ENCODE peak calls at places on chromosomes 5 and 9, in four cellular contexts. One of them, this sample, is unnamed.

GRCh38 chr9:22425551-22425950 is 21.1 kb upstream of the DMRTA1 start:
- DNase-seq in activated CD8-positive, alpha-beta memory T cell treated with anti-CD3 and anti-CD28 coated beads for 4 hours: no peak
- DNase-seq in iris pigment epithelial cell: peak; percentile 21
- DNase-seq in NCI-H1105: no peak
- DNase-seq in this sample: no peak

GRCh38 chr5:66647146-66647856 is 51.1 kb downstream of the MAST4 start:
- DNase-seq in iris pigment epithelial cell: no peak
- DNase-seq in NCI-H1105: no peak
- DNase-seq in activated CD8-positive, alpha-beta memory T cell treated with anti-CD3 and anti-CD28 coated beads for 4 hours: no peak
- DNase-seq in this sample: no peak

GRCh38 chr5:28468121-28468520 is 1429.7 kb upstream of the CDH9 start:
- DNase-seq in iris pigment epithelial cell: no peak
- DNase-seq in NCI-H1105: no peak
- DNase-seq in activated CD8-positive, alpha-beta memory T cell treated with anti-CD3 and anti-CD28 coated beads for 4 hours: no peak
- DNase-seq in this sample: no peak

GRCh38 chr9:107976767-107977166 is 487.2 kb upstream of the KLF4 start:
- DNase-seq in iris pigment epithelial cell: no peak
- DNase-seq in NCI-H1105: no peak
- DNase-seq in activated CD8-positive, alpha-beta memory T cell treated with anti-CD3 and anti-CD28 coated beads for 4 hours: no peak
- DNase-seq in this sample: peak; percentile 7

GRCh38 chr5:580436-580835 is 31.7 kb upstream of the CEP72 start:
- DNase-seq in activated CD8-positive, alpha-beta memory T cell treated with anti-CD3 and anti-CD28 coated beads for 4 hours: no peak
- DNase-seq in iris pigment epithelial cell: no peak
- DNase-seq in NCI-H1105: no peak
- DNase-seq in this sample: no peak

GRCh38 chr5:167244583-167244982 is 1046.9 kb upstream of the WWC1 start:
- DNase-seq in NCI-H1105: no peak
- DNase-seq in activated CD8-positive, alpha-beta memory T cell treated with anti-CD3 and anti-CD28 coated beads for 4 hours: no peak
- DNase-seq in iris pigment epithelial cell: peak; percentile 3
- DNase-seq in this sample: peak; percentile 61

GRCh38 chr5:156219483-156219882 is 107.5 kb upstream of the SGCD start:
- DNase-seq in activated CD8-positive, alpha-beta memory T cell treated with anti-CD3 and anti-CD28 coated beads for 4 hours: no peak
- DNase-seq in iris pigment epithelial cell: no peak
- DNase-seq in NCI-H1105: no peak
- DNase-seq in this sample: peak; percentile 51

GRCh38 chr5:140145818-140146522 is 20.2 kb downstream of the IGIP start:
- DNase-seq in iris pigment epithelial cell: peak; percentile 72
- DNase-seq in activated CD8-positive, alpha-beta memory T cell treated with anti-CD3 and anti-CD28 coated beads for 4 hours: peak; percentile 9
- DNase-seq in NCI-H1105: no peak
- DNase-seq in this sample: no peak

GRCh38 chr9:3809724-3810123 is 283.9 kb upstream of the RFX3 start:
- DNase-seq in NCI-H1105: no peak
- DNase-seq in iris pigment epithelial cell: no peak
- DNase-seq in activated CD8-positive, alpha-beta memory T cell treated with anti-CD3 and anti-CD28 coated beads for 4 hours: no peak
- DNase-seq in this sample: peak; percentile 14

GRCh38 chr5:146313027-146313426 is 25.6 kb upstream of the POU4F3 start:
- DNase-seq in NCI-H1105: no peak
- DNase-seq in activated CD8-positive, alpha-beta memory T cell treated with anti-CD3 and anti-CD28 coated beads for 4 hours: no peak
- DNase-seq in iris pigment epithelial cell: no peak
- DNase-seq in this sample: no peak

GRCh38 chr9:35406183-35406959 is 83.5 kb upstream of the RUSC2 start:
- DNase-seq in NCI-H1105: no peak
- DNase-seq in activated CD8-positive, alpha-beta memory T cell treated with anti-CD3 and anti-CD28 coated beads for 4 hours: no peak
- DNase-seq in iris pigment epithelial cell: peak; percentile 34
- DNase-seq in this sample: peak; percentile 35

GRCh38 chr9:90517103-90517502 is 125.5 kb downstream of the DIRAS2 start:
- DNase-seq in NCI-H1105: no peak
- DNase-seq in iris pigment epithelial cell: no peak
- DNase-seq in activated CD8-positive, alpha-beta memory T cell treated with anti-CD3 and anti-CD28 coated beads for 4 hours: no peak
- DNase-seq in this sample: no peak

GRCh38 chr5:56815657-56816545 is 552 bp downstream of the MAP3K1 start:
- DNase-seq in iris pigment epithelial cell: peak; percentile 48
- DNase-seq in NCI-H1105: no peak
- DNase-seq in activated CD8-positive, alpha-beta memory T cell treated with anti-CD3 and anti-CD28 coated beads for 4 hours: no peak
- DNase-seq in this sample: peak; percentile 48

This sample was measured in SJCRH30.